ENCODE peak calls at places on chromosomes 3 and 15, in eight cellular contexts. Y is ovary, J is Peyer's patch, E is stomach, I is IMR-90, L is A549, P is adrenal gland, B is GM12892. C is an unnamed sample.
A peak's percentile ranks its signal among the peaks of the same experiment; 100 is the strongest.

GRCh38 chr15:82646250-82647044 is 716 bp downstream of the CPEB1 start:
- DNase-seq in Y (peak; percentile 44), J (no peak), E (no peak), I (no peak), L (no peak), P (peak; percentile 55), B (no peak), C (peak; percentile 37)

GRCh38 chr3:149179225-149179624 is 42.4 kb downstream of the CP start:
- DNase-seq in Y (no peak), J (no peak), E (no peak), I (peak; percentile 78), L (peak; percentile 20), P (no peak), B (no peak), C (no peak)

GRCh38 chr15:84947947-84948830 is 33.5 kb upstream of the PDE8A start:
- DNase-seq in Y (no peak), J (no peak), E (no peak), I (peak; percentile 96), L (peak; percentile 43), P (peak; percentile 82), B (no peak), C (no peak)

GRCh38 chr15:68781766-68782588 is 38.7 kb downstream of the ANP32A start:
- DNase-seq in Y (no peak), J (no peak), E (no peak), I (no peak), L (no peak), P (peak; percentile 62), B (no peak), C (no peak)

GRCh38 chr15:79059081-79059572 is 31.5 kb downstream of the RASGRF1 start:
- DNase-seq in Y (no peak), J (no peak), E (no peak), I (no peak), L (no peak), P (no peak), B (no peak), C (no peak)

GRCh38 chr3:126147147-126147931 is 33.0 kb downstream of the ALDH1L1 start:
- DNase-seq in Y (no peak), J (no peak), E (no peak), I (no peak), L (no peak), P (no peak), B (no peak), C (no peak)

GRCh38 chr3:72550582-72551262 is 297.5 kb downstream of the SHQ1 start:
- DNase-seq in Y (no peak), J (no peak), E (no peak), I (no peak), L (no peak), P (no peak), B (no peak), C (no peak)

GRCh38 chr3:75332784-75333183 is 331.3 kb upstream of the FRG2C start:
- DNase-seq in Y (no peak), J (no peak), E (no peak), I (peak; percentile 78), L (no peak), P (no peak), B (no peak), C (no peak)

GRCh38 chr15:89167267-89168176 is 53.9 kb downstream of the RLBP1 start:
- DNase-seq in Y (no peak), J (no peak), E (peak; percentile 36), I (peak; percentile 65), L (peak; percentile 44), P (peak; percentile 51), B (no peak), C (no peak)

GRCh38 chr3:171348121-171348520 is 112.1 kb downstream of the TNIK start:
- DNase-seq in Y (no peak), J (no peak), E (no peak), I (no peak), L (no peak), P (no peak), B (no peak), C (no peak)

GRCh38 chr15:91953432-91953831 is 99.9 kb downstream of the SLCO3A1 start:
- DNase-seq in Y (no peak), J (no peak), E (no peak), I (no peak), L (no peak), P (no peak), B (no peak), C (no peak)

GRCh38 chr3:169171739-169172138 is 491.8 kb downstream of the MECOM start:
- DNase-seq in Y (no peak), J (no peak), E (no peak), I (no peak), L (no peak), P (no peak), B (no peak), C (no peak)

DNA sequence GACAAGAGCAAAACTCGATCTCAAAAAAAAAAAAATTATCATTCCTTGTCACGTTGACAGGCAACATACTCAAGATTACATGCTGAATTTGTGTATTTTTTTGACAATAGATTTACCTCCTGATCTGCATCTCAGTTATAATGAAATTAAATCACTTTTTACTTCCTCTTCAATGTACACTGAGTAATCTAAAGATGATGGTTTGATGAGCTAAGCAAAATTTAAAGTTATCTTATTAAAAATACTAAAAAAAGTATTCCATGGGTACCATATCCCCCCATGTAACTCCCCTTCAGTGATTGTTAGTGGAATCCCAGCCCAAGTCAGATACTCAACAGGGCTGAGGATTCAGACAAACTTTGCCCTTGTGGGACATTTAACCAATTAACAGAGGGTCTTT is 463.2 kb downstream of the OCA2 start:
- DNase-seq in Y (no peak), J (no peak), E (no peak), I (no peak), L (no peak), P (no peak), B (no peak), C (no peak)
- TF ChIP-seq POLR2A in Y (no peak), J (no peak), E (no peak), I (no peak), L (no peak), P (no peak), B (no peak), C (no peak)

GRCh38 chr3:52536369-52537164 is at the start of gene UQCC5:
- DNase-seq in Y (peak; percentile 96), J (peak; percentile 99), E (peak; percentile 98), I (peak; percentile 98), L (peak; percentile 97), P (peak; percentile 99), B (peak; percentile 96), C (peak; percentile 99)
- TF ChIP-seq POLR2A in Y (peak; percentile 98), J (peak; percentile 95), E (peak; percentile 89), I (peak; percentile 98), L (peak; percentile 95), P (peak; percentile 100), B (peak; percentile 100), C (peak; percentile 92)

GRCh38 chr3:194474675-194475074 is 12.1 kb downstream of the ATP13A3 start:
- DNase-seq in Y (no peak), J (no peak), E (no peak), I (peak; percentile 44), L (no peak), P (no peak), B (no peak), C (no peak)

GRCh38 chr3:194481103-194481502 is 5.7 kb downstream of the ATP13A3 start:
- DNase-seq in Y (no peak), J (no peak), E (no peak), I (peak; percentile 86), L (no peak), P (no peak), B (no peak), C (no peak)

GRCh38 chr3:194475978-194476377 is 10.8 kb downstream of the ATP13A3 start:
- DNase-seq in Y (no peak), J (no peak), E (no peak), I (no peak), L (no peak), P (no peak), B (no peak), C (no peak)

GRCh38 chr3:194475138-194475932 is 11.5 kb downstream of the ATP13A3 start:
- DNase-seq in Y (no peak), J (no peak), E (no peak), I (peak; percentile 31), L (no peak), P (no peak), B (no peak), C (no peak)

DNA sequence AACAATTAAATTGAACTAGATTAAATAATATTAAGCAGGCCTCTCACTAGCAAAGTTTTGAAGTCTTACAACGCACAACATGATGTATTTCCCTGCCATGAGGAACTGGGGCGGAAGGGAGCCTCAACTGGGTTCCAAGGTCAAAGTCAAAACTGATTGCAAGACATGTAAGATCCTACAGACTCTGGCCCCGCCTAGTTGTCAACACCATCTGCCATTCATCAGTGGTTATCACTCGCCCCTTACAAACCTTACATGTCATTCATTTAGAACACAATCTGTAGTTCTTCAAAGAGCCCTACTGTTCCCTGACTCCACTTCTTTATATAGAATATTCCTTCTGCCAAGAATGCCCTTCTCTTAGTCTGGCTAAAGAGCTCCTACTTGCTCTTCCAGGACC is 10.0 kb downstream of the ATP13A3 start:
- DNase-seq in Y (no peak), J (peak; percentile 65), E (no peak), I (no peak), L (no peak), P (no peak), B (no peak), C (peak; percentile 49)
- TF ChIP-seq POLR2A in Y (no peak), J (no peak), E (no peak), I (no peak), L (no peak), P (no peak), B (no peak), C (no peak)

DNA sequence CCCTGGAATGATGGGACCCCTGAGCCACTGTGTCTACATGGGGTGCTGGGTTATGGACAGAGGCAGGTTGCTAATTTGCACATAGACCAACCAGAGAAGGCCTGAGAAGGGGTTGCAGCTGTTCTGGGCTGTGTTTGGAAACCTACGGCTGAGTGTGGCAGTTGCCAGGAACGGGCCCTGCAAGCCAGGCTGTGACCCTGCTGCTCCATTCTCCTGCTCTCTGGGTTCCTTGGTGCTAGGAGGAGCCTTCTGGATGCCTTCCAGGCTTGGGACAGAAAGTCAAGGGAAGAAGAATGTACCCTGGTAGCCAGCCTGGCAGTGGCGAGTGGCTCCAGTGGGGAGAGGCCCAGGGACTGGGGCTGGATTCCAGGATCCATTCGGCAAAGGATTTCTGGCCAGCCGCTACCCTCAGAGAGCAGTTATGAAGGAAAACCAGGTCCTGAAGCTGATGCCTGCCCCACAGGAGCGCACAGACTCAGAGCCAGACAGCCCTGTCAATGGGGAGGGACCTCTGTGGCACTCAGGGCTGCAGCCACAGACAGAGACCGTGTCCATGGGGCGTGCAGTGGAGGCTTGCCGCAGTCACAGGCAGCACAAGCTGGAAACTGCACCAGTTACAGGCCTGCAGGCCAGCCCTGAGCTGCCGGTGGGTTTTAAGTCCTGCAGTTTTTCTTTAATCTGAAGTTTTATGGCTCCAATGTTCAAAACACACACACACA is 55.1 kb upstream of the ACAD9 start:
- DNase-seq in Y (no peak), J (no peak), E (no peak), I (no peak), L (no peak), P (no peak), B (no peak), C (no peak)
- TF ChIP-seq POLR2A in Y (no peak), J (no peak), E (no peak), I (no peak), L (no peak), P (no peak), B (no peak), C (no peak)

DNA sequence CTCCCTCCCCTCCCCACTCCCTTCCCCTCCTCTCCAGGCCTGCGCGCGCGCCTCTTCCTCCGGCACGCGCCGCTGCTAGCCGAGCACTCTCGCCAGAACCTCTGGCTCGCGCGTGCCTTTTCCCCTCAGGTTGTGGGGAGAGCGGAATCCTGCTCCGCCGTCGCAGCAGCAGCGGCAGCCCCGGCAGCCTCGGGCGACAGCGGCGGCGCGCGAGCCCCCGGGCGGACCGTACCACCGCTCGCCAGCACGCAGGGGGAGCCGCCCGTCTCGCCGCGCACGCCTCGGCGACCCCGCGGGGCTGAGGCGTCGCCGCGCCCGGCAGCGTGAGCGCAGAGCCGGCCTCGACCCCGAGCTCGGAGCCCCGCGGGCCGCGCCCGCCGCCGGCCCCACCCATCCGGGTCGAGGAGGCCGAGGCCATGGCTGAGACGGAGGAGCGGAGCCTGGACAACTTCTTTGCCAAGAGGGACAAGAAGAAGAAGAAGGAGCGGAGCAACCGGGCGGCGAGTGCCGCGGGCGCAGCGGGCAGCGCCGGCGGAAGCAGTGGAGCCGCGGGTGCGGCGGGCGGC is at the start of gene CDV3:
- DNase-seq in Y (no peak), J (no peak), E (no peak), I (no peak), L (no peak), P (no peak), B (no peak), C (no peak)
- TF ChIP-seq POLR2A in Y (peak; percentile 88), J (peak; percentile 93), E (peak; percentile 57), I (peak; percentile 74), L (peak; percentile 83), P (peak; percentile 87), B (peak; percentile 52), C (no peak)